ENCODE peak calls at places on chromosomes 11 and 22, in ten cellular contexts. One of them, this sample, is unnamed.

GRCh38 chr11:47003180-47003877 is 66.8 kb downstream of the CSTPP1 start:
- DNase-seq in tibial artery: no peak
- DNase-seq in omental fat pad: no peak
- DNase-seq in endothelial cell: no peak
- DNase-seq in AG09309: no peak
- DNase-seq in neural crest cell: no peak
- DNase-seq in cardiac fibroblast: no peak
- DNase-seq in dorsolateral prefrontal cortex: no peak
- DNase-seq in epithelial cell of proximal tubule: no peak
- DNase-seq in activated CD8-positive, alpha-beta T cell treated with anti-CD3 and anti-CD28 coated beads for 36 hours: peak; percentile 72
- DNase-seq in this sample: peak; percentile 21

GRCh38 chr11:77668760-77669159 is 31.2 kb upstream of the CLNS1A start:
- DNase-seq in tibial artery: no peak
- DNase-seq in omental fat pad: no peak
- DNase-seq in endothelial cell: no peak
- DNase-seq in AG09309: no peak
- DNase-seq in neural crest cell: no peak
- DNase-seq in cardiac fibroblast: no peak
- DNase-seq in dorsolateral prefrontal cortex: no peak
- DNase-seq in epithelial cell of proximal tubule: no peak
- DNase-seq in activated CD8-positive, alpha-beta T cell treated with anti-CD3 and anti-CD28 coated beads for 36 hours: no peak
- DNase-seq in this sample: no peak

GRCh38 chr22:39598017-39598965 is 27.7 kb downstream of the CACNA1I start:
- DNase-seq in tibial artery: no peak
- DNase-seq in omental fat pad: no peak
- DNase-seq in endothelial cell: peak; percentile 80
- DNase-seq in AG09309: no peak
- DNase-seq in neural crest cell: peak; percentile 54
- DNase-seq in cardiac fibroblast: no peak
- DNase-seq in dorsolateral prefrontal cortex: no peak
- DNase-seq in epithelial cell of proximal tubule: no peak
- DNase-seq in activated CD8-positive, alpha-beta T cell treated with anti-CD3 and anti-CD28 coated beads for 36 hours: peak; percentile 89
- DNase-seq in this sample: peak; percentile 81

GRCh38 chr11:30125461-30125860 is 105.4 kb upstream of the FSHB start:
- DNase-seq in tibial artery: no peak
- DNase-seq in omental fat pad: no peak
- DNase-seq in endothelial cell: no peak
- DNase-seq in AG09309: no peak
- DNase-seq in neural crest cell: no peak
- DNase-seq in cardiac fibroblast: peak; percentile 55
- DNase-seq in dorsolateral prefrontal cortex: no peak
- DNase-seq in epithelial cell of proximal tubule: no peak
- DNase-seq in activated CD8-positive, alpha-beta T cell treated with anti-CD3 and anti-CD28 coated beads for 36 hours: no peak
- DNase-seq in this sample: no peak

GRCh38 chr11:70522613-70523311 is 124.4 kb downstream of the CTTN start:
- DNase-seq in tibial artery: no peak
- DNase-seq in omental fat pad: no peak
- DNase-seq in endothelial cell: no peak
- DNase-seq in AG09309: no peak
- DNase-seq in neural crest cell: peak; percentile 34
- DNase-seq in cardiac fibroblast: no peak
- DNase-seq in dorsolateral prefrontal cortex: no peak
- DNase-seq in epithelial cell of proximal tubule: no peak
- DNase-seq in activated CD8-positive, alpha-beta T cell treated with anti-CD3 and anti-CD28 coated beads for 36 hours: no peak
- DNase-seq in this sample: no peak

GRCh38 chr22:31870890-31871289 is 73.4 kb upstream of the YWHAH start:
- DNase-seq in tibial artery: no peak
- DNase-seq in omental fat pad: no peak
- DNase-seq in endothelial cell: no peak
- DNase-seq in AG09309: peak; percentile 61
- DNase-seq in neural crest cell: no peak
- DNase-seq in cardiac fibroblast: peak; percentile 30
- DNase-seq in dorsolateral prefrontal cortex: no peak
- DNase-seq in epithelial cell of proximal tubule: no peak
- DNase-seq in activated CD8-positive, alpha-beta T cell treated with anti-CD3 and anti-CD28 coated beads for 36 hours: no peak
- DNase-seq in this sample: no peak

GRCh38 chr22:40218152-40218551 is 40.4 kb downstream of the TNRC6B start:
- DNase-seq in tibial artery: no peak
- DNase-seq in omental fat pad: no peak
- DNase-seq in endothelial cell: no peak
- DNase-seq in AG09309: no peak
- DNase-seq in neural crest cell: no peak
- DNase-seq in cardiac fibroblast: no peak
- DNase-seq in dorsolateral prefrontal cortex: no peak
- DNase-seq in epithelial cell of proximal tubule: no peak
- DNase-seq in activated CD8-positive, alpha-beta T cell treated with anti-CD3 and anti-CD28 coated beads for 36 hours: no peak
- DNase-seq in this sample: no peak

GRCh38 chr11:20162824-20163777 is 2.8 kb upstream of the DBX1 start:
- DNase-seq in tibial artery: no peak
- DNase-seq in omental fat pad: no peak
- DNase-seq in endothelial cell: peak; percentile 63
- DNase-seq in AG09309: no peak
- DNase-seq in neural crest cell: no peak
- DNase-seq in cardiac fibroblast: peak; percentile 29
- DNase-seq in dorsolateral prefrontal cortex: peak; percentile 11
- DNase-seq in epithelial cell of proximal tubule: no peak
- DNase-seq in activated CD8-positive, alpha-beta T cell treated with anti-CD3 and anti-CD28 coated beads for 36 hours: peak; percentile 47
- DNase-seq in this sample: peak; percentile 36

GRCh38 chr22:37060801-37061610 is 9.5 kb downstream of the KCTD17 start:
- DNase-seq in tibial artery: no peak
- DNase-seq in omental fat pad: no peak
- DNase-seq in endothelial cell: no peak
- DNase-seq in AG09309: no peak
- DNase-seq in neural crest cell: no peak
- DNase-seq in cardiac fibroblast: no peak
- DNase-seq in dorsolateral prefrontal cortex: no peak
- DNase-seq in epithelial cell of proximal tubule: no peak
- DNase-seq in activated CD8-positive, alpha-beta T cell treated with anti-CD3 and anti-CD28 coated beads for 36 hours: peak; percentile 91
- DNase-seq in this sample: peak; percentile 77

GRCh38 chr11:37595845-37596244 is 997.8 kb upstream of the RAG2 start:
- DNase-seq in tibial artery: no peak
- DNase-seq in omental fat pad: no peak
- DNase-seq in endothelial cell: no peak
- DNase-seq in AG09309: no peak
- DNase-seq in neural crest cell: no peak
- DNase-seq in cardiac fibroblast: no peak
- DNase-seq in dorsolateral prefrontal cortex: no peak
- DNase-seq in epithelial cell of proximal tubule: no peak
- DNase-seq in activated CD8-positive, alpha-beta T cell treated with anti-CD3 and anti-CD28 coated beads for 36 hours: no peak
- DNase-seq in this sample: no peak

GRCh38 chr11:134939905-134940304 is 527.9 kb upstream of the B3GAT1 start:
- DNase-seq in tibial artery: no peak
- DNase-seq in omental fat pad: no peak
- DNase-seq in endothelial cell: peak; percentile 67
- DNase-seq in AG09309: no peak
- DNase-seq in neural crest cell: peak; percentile 44
- DNase-seq in cardiac fibroblast: no peak
- DNase-seq in dorsolateral prefrontal cortex: no peak
- DNase-seq in epithelial cell of proximal tubule: no peak
- DNase-seq in activated CD8-positive, alpha-beta T cell treated with anti-CD3 and anti-CD28 coated beads for 36 hours: no peak
- DNase-seq in this sample: no peak
- TF ChIP-seq CTCF in tibial artery: no peak
- TF ChIP-seq CTCF in omental fat pad: no peak
- TF ChIP-seq CTCF in endothelial cell: no peak
- TF ChIP-seq CTCF in AG09309: no peak
- TF ChIP-seq CTCF in neural crest cell: peak; percentile 59
- TF ChIP-seq CTCF in cardiac fibroblast: no peak
- TF ChIP-seq CTCF in dorsolateral prefrontal cortex: no peak
- TF ChIP-seq CTCF in epithelial cell of proximal tubule: no peak
- TF ChIP-seq CTCF in activated CD8-positive, alpha-beta T cell treated with anti-CD3 and anti-CD28 coated beads for 36 hours: no peak
- TF ChIP-seq CTCF in this sample: no peak

GRCh38 chr22:43745783-43746356 is 66.2 kb downstream of the EFCAB6 start:
- DNase-seq in tibial artery: no peak
- DNase-seq in omental fat pad: no peak
- DNase-seq in endothelial cell: no peak
- DNase-seq in AG09309: no peak
- DNase-seq in neural crest cell: no peak
- DNase-seq in cardiac fibroblast: no peak
- DNase-seq in dorsolateral prefrontal cortex: no peak
- DNase-seq in epithelial cell of proximal tubule: no peak
- DNase-seq in activated CD8-positive, alpha-beta T cell treated with anti-CD3 and anti-CD28 coated beads for 36 hours: no peak
- DNase-seq in this sample: no peak

GRCh38 chr22:43740587-43741270 is 71.4 kb downstream of the EFCAB6 start:
- DNase-seq in tibial artery: no peak
- DNase-seq in omental fat pad: no peak
- DNase-seq in endothelial cell: no peak
- DNase-seq in AG09309: no peak
- DNase-seq in neural crest cell: no peak
- DNase-seq in cardiac fibroblast: no peak
- DNase-seq in dorsolateral prefrontal cortex: no peak
- DNase-seq in epithelial cell of proximal tubule: no peak
- DNase-seq in activated CD8-positive, alpha-beta T cell treated with anti-CD3 and anti-CD28 coated beads for 36 hours: no peak
- DNase-seq in this sample: no peak

GRCh38 chr22:43742551-43742950 is 69.6 kb downstream of the EFCAB6 start:
- DNase-seq in tibial artery: no peak
- DNase-seq in omental fat pad: no peak
- DNase-seq in endothelial cell: no peak
- DNase-seq in AG09309: no peak
- DNase-seq in neural crest cell: no peak
- DNase-seq in cardiac fibroblast: no peak
- DNase-seq in dorsolateral prefrontal cortex: no peak
- DNase-seq in epithelial cell of proximal tubule: no peak
- DNase-seq in activated CD8-positive, alpha-beta T cell treated with anti-CD3 and anti-CD28 coated beads for 36 hours: no peak
- DNase-seq in this sample: no peak

GRCh38 chr22:43743929-43744643 is 68.0 kb downstream of the EFCAB6 start:
- DNase-seq in tibial artery: no peak
- DNase-seq in omental fat pad: no peak
- DNase-seq in endothelial cell: no peak
- DNase-seq in AG09309: no peak
- DNase-seq in neural crest cell: no peak
- DNase-seq in cardiac fibroblast: no peak
- DNase-seq in dorsolateral prefrontal cortex: no peak
- DNase-seq in epithelial cell of proximal tubule: no peak
- DNase-seq in activated CD8-positive, alpha-beta T cell treated with anti-CD3 and anti-CD28 coated beads for 36 hours: no peak
- DNase-seq in this sample: no peak

DNA sequence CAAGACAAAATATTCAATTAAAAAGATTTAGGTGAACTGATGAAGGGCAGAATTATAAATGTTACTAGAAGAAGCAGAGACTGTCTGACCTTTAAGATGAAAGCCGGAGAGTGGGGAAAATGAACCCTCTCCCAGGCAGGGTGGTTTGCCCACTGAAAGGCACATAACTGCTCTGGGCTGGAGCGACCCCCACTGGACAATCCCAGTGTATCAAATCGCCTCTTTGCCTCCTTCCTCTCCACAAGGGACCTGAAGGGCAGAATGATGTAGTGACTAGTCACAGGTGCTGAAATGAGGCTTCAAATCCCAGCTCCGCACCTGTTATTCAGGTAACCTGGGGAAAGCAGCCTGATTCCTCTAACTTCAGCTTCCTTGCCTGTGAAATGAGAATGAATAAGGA is 69.0 kb downstream of the EFCAB6 start:
- DNase-seq in tibial artery: no peak
- DNase-seq in omental fat pad: no peak
- DNase-seq in endothelial cell: peak; percentile 70
- DNase-seq in AG09309: no peak
- DNase-seq in neural crest cell: no peak
- DNase-seq in cardiac fibroblast: no peak
- DNase-seq in dorsolateral prefrontal cortex: no peak
- DNase-seq in epithelial cell of proximal tubule: no peak
- DNase-seq in activated CD8-positive, alpha-beta T cell treated with anti-CD3 and anti-CD28 coated beads for 36 hours: peak; percentile 19
- DNase-seq in this sample: no peak
- TF ChIP-seq CTCF in tibial artery: no peak
- TF ChIP-seq CTCF in omental fat pad: no peak
- TF ChIP-seq CTCF in endothelial cell: peak; percentile 50
- TF ChIP-seq CTCF in AG09309: peak; percentile 22
- TF ChIP-seq CTCF in neural crest cell: no peak
- TF ChIP-seq CTCF in cardiac fibroblast: no peak
- TF ChIP-seq CTCF in dorsolateral prefrontal cortex: peak; percentile 29
- TF ChIP-seq CTCF in epithelial cell of proximal tubule: no peak
- TF ChIP-seq CTCF in activated CD8-positive, alpha-beta T cell treated with anti-CD3 and anti-CD28 coated beads for 36 hours: no peak
- TF ChIP-seq CTCF in this sample: no peak

GRCh38 chr11:75339685-75340409 is 11.6 kb downstream of the ARRB1 start:
- DNase-seq in tibial artery: no peak
- DNase-seq in omental fat pad: no peak
- DNase-seq in endothelial cell: no peak
- DNase-seq in AG09309: no peak
- DNase-seq in neural crest cell: no peak
- DNase-seq in cardiac fibroblast: peak; percentile 33
- DNase-seq in dorsolateral prefrontal cortex: no peak
- DNase-seq in epithelial cell of proximal tubule: no peak
- DNase-seq in activated CD8-positive, alpha-beta T cell treated with anti-CD3 and anti-CD28 coated beads for 36 hours: no peak
- DNase-seq in this sample: no peak
- TF ChIP-seq CTCF in tibial artery: no peak
- TF ChIP-seq CTCF in omental fat pad: no peak
- TF ChIP-seq CTCF in endothelial cell: no peak
- TF ChIP-seq CTCF in AG09309: no peak
- TF ChIP-seq CTCF in neural crest cell: no peak
- TF ChIP-seq CTCF in cardiac fibroblast: no peak
- TF ChIP-seq CTCF in dorsolateral prefrontal cortex: no peak
- TF ChIP-seq CTCF in epithelial cell of proximal tubule: no peak
- TF ChIP-seq CTCF in activated CD8-positive, alpha-beta T cell treated with anti-CD3 and anti-CD28 coated beads for 36 hours: no peak
- TF ChIP-seq CTCF in this sample: no peak

GRCh38 chr11:94974178-94974577 is 669 bp downstream of the KDM4D start:
- DNase-seq in tibial artery: no peak
- DNase-seq in omental fat pad: no peak
- DNase-seq in endothelial cell: no peak
- DNase-seq in AG09309: no peak
- DNase-seq in neural crest cell: no peak
- DNase-seq in cardiac fibroblast: no peak
- DNase-seq in dorsolateral prefrontal cortex: no peak
- DNase-seq in epithelial cell of proximal tubule: no peak
- DNase-seq in activated CD8-positive, alpha-beta T cell treated with anti-CD3 and anti-CD28 coated beads for 36 hours: no peak
- DNase-seq in this sample: no peak

GRCh38 chr11:94964934-94965333 is 8.4 kb downstream of the CWC15 start:
- DNase-seq in tibial artery: no peak
- DNase-seq in omental fat pad: no peak
- DNase-seq in endothelial cell: no peak
- DNase-seq in AG09309: no peak
- DNase-seq in neural crest cell: no peak
- DNase-seq in cardiac fibroblast: no peak
- DNase-seq in dorsolateral prefrontal cortex: no peak
- DNase-seq in epithelial cell of proximal tubule: no peak
- DNase-seq in activated CD8-positive, alpha-beta T cell treated with anti-CD3 and anti-CD28 coated beads for 36 hours: no peak
- DNase-seq in this sample: no peak

GRCh38 chr11:94973099-94973968 is at the start of the genes CWC15 and KDM4D:
- DNase-seq in tibial artery: peak; percentile 94
- DNase-seq in omental fat pad: peak; percentile 73
- DNase-seq in endothelial cell: peak; percentile 91
- DNase-seq in AG09309: peak; percentile 53
- DNase-seq in neural crest cell: peak; percentile 88
- DNase-seq in cardiac fibroblast: peak; percentile 94
- DNase-seq in dorsolateral prefrontal cortex: peak; percentile 96
- DNase-seq in epithelial cell of proximal tubule: peak; percentile 52
- DNase-seq in activated CD8-positive, alpha-beta T cell treated with anti-CD3 and anti-CD28 coated beads for 36 hours: peak; percentile 97
- DNase-seq in this sample: peak; percentile 96

DNA sequence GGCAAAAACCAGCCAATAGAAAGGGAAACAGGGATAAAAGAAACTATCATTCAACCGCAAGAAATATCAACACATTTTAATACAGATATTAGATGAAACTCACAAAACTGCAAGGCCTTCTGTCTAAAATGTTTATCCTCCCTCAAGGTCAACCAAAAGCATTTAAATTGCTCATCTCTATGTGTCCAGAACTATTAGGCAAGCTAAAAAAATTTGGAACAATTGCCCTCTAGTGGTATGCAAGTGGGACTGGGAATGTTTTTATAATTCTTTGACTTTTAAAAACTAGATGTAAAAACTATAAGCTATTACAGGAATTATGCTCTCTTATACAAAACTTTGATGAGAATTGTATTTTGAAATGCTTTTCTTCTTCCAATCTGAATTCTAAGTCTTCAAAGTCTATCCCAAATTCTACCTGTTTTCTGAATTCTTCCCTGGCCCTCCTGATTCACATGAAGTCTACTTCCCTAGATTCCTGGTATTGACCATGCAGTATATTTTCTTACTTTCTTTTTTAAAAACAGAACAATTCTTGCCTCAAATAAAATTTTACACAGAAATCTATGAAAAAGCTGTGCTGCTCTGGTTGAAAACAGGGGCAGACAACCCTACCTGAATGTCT is 4.9 kb downstream of the CWC15 start:
- DNase-seq in tibial artery: no peak
- DNase-seq in omental fat pad: no peak
- DNase-seq in endothelial cell: no peak
- DNase-seq in AG09309: no peak
- DNase-seq in neural crest cell: no peak
- DNase-seq in cardiac fibroblast: peak; percentile 70
- DNase-seq in dorsolateral prefrontal cortex: no peak
- DNase-seq in epithelial cell of proximal tubule: no peak
- DNase-seq in activated CD8-positive, alpha-beta T cell treated with anti-CD3 and anti-CD28 coated beads for 36 hours: no peak
- DNase-seq in this sample: no peak
- TF ChIP-seq CTCF in tibial artery: peak; percentile 39
- TF ChIP-seq CTCF in omental fat pad: no peak
- TF ChIP-seq CTCF in endothelial cell: peak; percentile 88
- TF ChIP-seq CTCF in AG09309: peak; percentile 57
- TF ChIP-seq CTCF in neural crest cell: peak; percentile 75
- TF ChIP-seq CTCF in cardiac fibroblast: peak; percentile 60
- TF ChIP-seq CTCF in dorsolateral prefrontal cortex: peak; percentile 54
- TF ChIP-seq CTCF in epithelial cell of proximal tubule: peak; percentile 64
- TF ChIP-seq CTCF in activated CD8-positive, alpha-beta T cell treated with anti-CD3 and anti-CD28 coated beads for 36 hours: peak; percentile 36
- TF ChIP-seq CTCF in this sample: peak; percentile 17

This sample was measured in GM13976.